ENCODE peak calls at places on chromosome 9, in six cellular contexts. L, X, K, Y, S and Z are unnamed samples.
A peak's percentile ranks its signal among the peaks of the same experiment; 100 is the strongest.

GRCh38 chr9:132171702-132172101 is 9.8 kb downstream of the NTNG2 start:
- DNase-seq in Y (peak; percentile 8), S (no peak), X (no peak), K (no peak), L (no peak), Z (no peak)

GRCh38 chr9:93306579-93307091 is 122.7 kb downstream of the WNK2 start:
- DNase-seq in X (no peak), Y (no peak), S (no peak), K (no peak), L (no peak), Z (no peak)

GRCh38 chr9:112831281-112831851 is 59.3 kb downstream of the SLC46A2 start:
- DNase-seq in L (no peak), X (no peak), S (peak; percentile 80), Y (peak; percentile 79), K (peak; percentile 48), Z (no peak)

GRCh38 chr9:112945620-112946208 is 55.0 kb upstream of the SLC46A2 start:
- DNase-seq in Y (no peak), K (no peak), L (no peak), S (no peak), X (peak; percentile 23), Z (no peak)

GRCh38 chr9:3004572-3004971 is 160.7 kb upstream of the PUM3 start:
- DNase-seq in K (no peak), X (no peak), S (no peak), Y (no peak), L (no peak), Z (no peak)

GRCh38 chr9:93261735-93262523 is 78.0 kb downstream of the WNK2 start:
- DNase-seq in K (no peak), X (no peak), L (no peak), S (no peak), Y (peak; percentile 67), Z (no peak)

GRCh38 chr9:36318212-36318802 is 60.1 kb upstream of the GNE start:
- DNase-seq in L (no peak), Y (no peak), S (no peak), X (no peak), K (no peak), Z (no peak)

GRCh38 chr9:23586906-23587305 is 239.1 kb downstream of the ELAVL2 start:
- DNase-seq in X (no peak), K (no peak), S (no peak), L (no peak), Y (no peak), Z (no peak)

GRCh38 chr9:1718836-1719235 is 296.3 kb upstream of the SMARCA2 start:
- DNase-seq in S (peak; percentile 78), Y (no peak), K (no peak), L (no peak), X (no peak), Z (no peak)

GRCh38 chr9:129572052-129572425 is 48.9 kb downstream of the C9orf50 start:
- DNase-seq in L (no peak), S (no peak), Y (no peak), X (no peak), K (no peak), Z (no peak)

GRCh38 chr9:130660683-130661460 is 3.5 kb upstream of the PRDM12 start:
- DNase-seq in X (no peak), L (no peak), K (no peak), S (no peak), Y (peak; percentile 57), Z (no peak)

GRCh38 chr9:97906236-97906831 is 16.0 kb downstream of the TRMO start:
- DNase-seq in Y (peak; percentile 85), X (no peak), K (no peak), S (no peak), L (no peak), Z (no peak)

GRCh38 chr9:87109182-87109581 is 161.9 kb upstream of the GAS1 start:
- DNase-seq in S (no peak), L (no peak), X (no peak), K (no peak), Y (no peak), Z (peak; percentile 23)

GRCh38 chr9:120820095-120820494 is 22.6 kb downstream of the PSMD5 start:
- DNase-seq in L (no peak), X (no peak), Y (no peak), K (no peak), S (no peak), Z (no peak)

GRCh38 chr9:8907863-8908262 is 1108.3 kb upstream of the DMAC1 start:
- DNase-seq in S (no peak), K (no peak), Y (no peak), L (peak; percentile 22), X (no peak), Z (no peak)

GRCh38 chr9:129285382-129285781 is 107.3 kb upstream of the IER5L start:
- DNase-seq in K (no peak), S (no peak), X (no peak), L (no peak), Y (no peak), Z (no peak)

GRCh38 chr9:82961504-82962125 is 101.3 kb downstream of the RASEF start:
- DNase-seq in Y (peak; percentile 52), L (peak; percentile 61), S (peak; percentile 87), X (peak; percentile 44), K (peak; percentile 89), Z (no peak)

GRCh38 chr9:96567203-96567700 is 52.4 kb downstream of the CDC14B start:
- DNase-seq in X (no peak), K (no peak), Y (no peak), L (no peak), S (no peak), Z (no peak)

GRCh38 chr9:86186696-86187095 is 72.8 kb downstream of the C9orf153 start:
- DNase-seq in Y (no peak), L (no peak), S (no peak), K (no peak), X (no peak), Z (no peak)